ENCODE peak calls at places on chromosome 13, in ten cellular contexts. One of them, this sample, is unnamed.
A peak's percentile ranks its signal among the peaks of the same experiment; 100 is the strongest.

GRCh38 chr13:47672982-47673670 is 327.9 kb downstream of the SUCLA2 start:
- DNase-seq in heart left ventricle: peak; percentile 21
- DNase-seq in HFF-Myc: peak; percentile 20
- DNase-seq in cardiac muscle cell: peak; percentile 97
- DNase-seq in cardiac fibroblast: peak; percentile 94
- DNase-seq in adrenal gland: no peak
- DNase-seq in fibroblast of villous mesenchyme: peak; percentile 94
- DNase-seq in IMR-90: peak; percentile 93
- DNase-seq in endodermal cell: no peak
- DNase-seq in left lung: no peak
- DNase-seq in this sample: peak; percentile 98

GRCh38 chr13:34847751-34848150 is 94.3 kb upstream of the NBEA start:
- DNase-seq in heart left ventricle: no peak
- DNase-seq in HFF-Myc: no peak
- DNase-seq in cardiac muscle cell: no peak
- DNase-seq in cardiac fibroblast: no peak
- DNase-seq in adrenal gland: no peak
- DNase-seq in fibroblast of villous mesenchyme: no peak
- DNase-seq in IMR-90: no peak
- DNase-seq in endodermal cell: peak; percentile 52
- DNase-seq in left lung: no peak
- DNase-seq in this sample: no peak

GRCh38 chr13:35818577-35819165 is 312.5 kb downstream of the DCLK1 start:
- DNase-seq in heart left ventricle: no peak
- DNase-seq in HFF-Myc: no peak
- DNase-seq in cardiac muscle cell: peak; percentile 70
- DNase-seq in cardiac fibroblast: peak; percentile 63
- DNase-seq in adrenal gland: no peak
- DNase-seq in fibroblast of villous mesenchyme: peak; percentile 48
- DNase-seq in IMR-90: peak; percentile 60
- DNase-seq in endodermal cell: no peak
- DNase-seq in left lung: no peak
- DNase-seq in this sample: peak; percentile 74

GRCh38 chr13:101181076-101181685 is 235.1 kb downstream of the NALCN start:
- DNase-seq in heart left ventricle: no peak
- DNase-seq in HFF-Myc: no peak
- DNase-seq in cardiac muscle cell: no peak
- DNase-seq in cardiac fibroblast: no peak
- DNase-seq in adrenal gland: no peak
- DNase-seq in fibroblast of villous mesenchyme: no peak
- DNase-seq in IMR-90: peak; percentile 15
- DNase-seq in endodermal cell: no peak
- DNase-seq in left lung: no peak
- DNase-seq in this sample: no peak

GRCh38 chr13:79432086-79432485 is 26.0 kb upstream of the RBM26 start:
- DNase-seq in heart left ventricle: no peak
- DNase-seq in HFF-Myc: no peak
- DNase-seq in cardiac muscle cell: no peak
- DNase-seq in cardiac fibroblast: no peak
- DNase-seq in adrenal gland: no peak
- DNase-seq in fibroblast of villous mesenchyme: no peak
- DNase-seq in IMR-90: no peak
- DNase-seq in endodermal cell: no peak
- DNase-seq in left lung: no peak
- DNase-seq in this sample: no peak

GRCh38 chr13:87570669-87571068 is 100.5 kb upstream of the SLITRK5 start:
- DNase-seq in heart left ventricle: no peak
- DNase-seq in HFF-Myc: no peak
- DNase-seq in cardiac muscle cell: no peak
- DNase-seq in cardiac fibroblast: no peak
- DNase-seq in adrenal gland: no peak
- DNase-seq in fibroblast of villous mesenchyme: no peak
- DNase-seq in IMR-90: no peak
- DNase-seq in endodermal cell: no peak
- DNase-seq in left lung: no peak
- DNase-seq in this sample: no peak

GRCh38 chr13:79837741-79838450 is 356.9 kb downstream of the NDFIP2 start:
- DNase-seq in heart left ventricle: no peak
- DNase-seq in HFF-Myc: no peak
- DNase-seq in cardiac muscle cell: peak; percentile 20
- DNase-seq in cardiac fibroblast: peak; percentile 16
- DNase-seq in adrenal gland: no peak
- DNase-seq in fibroblast of villous mesenchyme: peak; percentile 30
- DNase-seq in IMR-90: peak; percentile 75
- DNase-seq in endodermal cell: no peak
- DNase-seq in left lung: no peak
- DNase-seq in this sample: peak; percentile 70

GRCh38 chr13:44976949-44977583 is 12.2 kb downstream of the NUFIP1 start:
- DNase-seq in heart left ventricle: no peak
- DNase-seq in HFF-Myc: no peak
- DNase-seq in cardiac muscle cell: peak; percentile 18
- DNase-seq in cardiac fibroblast: peak; percentile 23
- DNase-seq in adrenal gland: no peak
- DNase-seq in fibroblast of villous mesenchyme: no peak
- DNase-seq in IMR-90: no peak
- DNase-seq in endodermal cell: no peak
- DNase-seq in left lung: no peak
- DNase-seq in this sample: no peak

GRCh38 chr13:36261011-36261410 is 36.6 kb downstream of the CCDC169 start:
- DNase-seq in heart left ventricle: no peak
- DNase-seq in HFF-Myc: no peak
- DNase-seq in cardiac muscle cell: no peak
- DNase-seq in cardiac fibroblast: no peak
- DNase-seq in adrenal gland: no peak
- DNase-seq in fibroblast of villous mesenchyme: no peak
- DNase-seq in IMR-90: no peak
- DNase-seq in endodermal cell: no peak
- DNase-seq in left lung: no peak
- DNase-seq in this sample: no peak

GRCh38 chr13:112973577-112973951 is 4.5 kb downstream of the MCF2L start:
- DNase-seq in heart left ventricle: no peak
- DNase-seq in HFF-Myc: no peak
- DNase-seq in cardiac muscle cell: no peak
- DNase-seq in cardiac fibroblast: no peak
- DNase-seq in adrenal gland: no peak
- DNase-seq in fibroblast of villous mesenchyme: no peak
- DNase-seq in IMR-90: no peak
- DNase-seq in endodermal cell: no peak
- DNase-seq in left lung: peak; percentile 75
- DNase-seq in this sample: no peak

GRCh38 chr13:61880576-61881283 is 465.1 kb upstream of the PCDH20 start:
- DNase-seq in heart left ventricle: no peak
- DNase-seq in HFF-Myc: no peak
- DNase-seq in cardiac muscle cell: peak; percentile 25
- DNase-seq in cardiac fibroblast: peak; percentile 16
- DNase-seq in adrenal gland: no peak
- DNase-seq in fibroblast of villous mesenchyme: no peak
- DNase-seq in IMR-90: peak; percentile 5
- DNase-seq in endodermal cell: peak; percentile 75
- DNase-seq in left lung: no peak
- DNase-seq in this sample: no peak

GRCh38 chr13:49436890-49437289 is 7.0 kb downstream of the CAB39L start:
- DNase-seq in heart left ventricle: peak; percentile 42
- DNase-seq in HFF-Myc: no peak
- DNase-seq in cardiac muscle cell: peak; percentile 73
- DNase-seq in cardiac fibroblast: peak; percentile 79
- DNase-seq in adrenal gland: peak; percentile 44
- DNase-seq in fibroblast of villous mesenchyme: peak; percentile 59
- DNase-seq in IMR-90: peak; percentile 73
- DNase-seq in endodermal cell: no peak
- DNase-seq in left lung: no peak
- DNase-seq in this sample: peak; percentile 86
- TF ChIP-seq CTCF in heart left ventricle: no peak
- TF ChIP-seq CTCF in HFF-Myc: no peak
- TF ChIP-seq CTCF in cardiac muscle cell: no peak
- TF ChIP-seq CTCF in cardiac fibroblast: no peak
- TF ChIP-seq CTCF in adrenal gland: peak; percentile 68
- TF ChIP-seq CTCF in fibroblast of villous mesenchyme: no peak
- TF ChIP-seq CTCF in IMR-90: peak; percentile 54
- TF ChIP-seq CTCF in endodermal cell: no peak
- TF ChIP-seq CTCF in left lung: peak; percentile 12
- TF ChIP-seq CTCF in this sample: no peak

GRCh38 chr13:27919934-27920676 is at the start of gene PDX1:
- DNase-seq in heart left ventricle: no peak
- DNase-seq in HFF-Myc: no peak
- DNase-seq in cardiac muscle cell: no peak
- DNase-seq in cardiac fibroblast: no peak
- DNase-seq in adrenal gland: no peak
- DNase-seq in fibroblast of villous mesenchyme: no peak
- DNase-seq in IMR-90: no peak
- DNase-seq in endodermal cell: peak; percentile 90
- DNase-seq in left lung: peak; percentile 84
- DNase-seq in this sample: no peak

GRCh38 chr13:27918041-27918917 is 1.5 kb upstream of the PDX1 start:
- DNase-seq in heart left ventricle: no peak
- DNase-seq in HFF-Myc: no peak
- DNase-seq in cardiac muscle cell: no peak
- DNase-seq in cardiac fibroblast: no peak
- DNase-seq in adrenal gland: no peak
- DNase-seq in fibroblast of villous mesenchyme: no peak
- DNase-seq in IMR-90: no peak
- DNase-seq in endodermal cell: peak; percentile 61
- DNase-seq in left lung: no peak
- DNase-seq in this sample: no peak

GRCh38 chr13:27918918-27919255 is 913 bp upstream of the PDX1 start:
- DNase-seq in heart left ventricle: no peak
- DNase-seq in HFF-Myc: no peak
- DNase-seq in cardiac muscle cell: no peak
- DNase-seq in cardiac fibroblast: no peak
- DNase-seq in adrenal gland: no peak
- DNase-seq in fibroblast of villous mesenchyme: no peak
- DNase-seq in IMR-90: no peak
- DNase-seq in endodermal cell: no peak
- DNase-seq in left lung: no peak
- DNase-seq in this sample: no peak

GRCh38 chr13:27920677-27921420 is 1.0 kb downstream of the PDX1 start:
- DNase-seq in heart left ventricle: no peak
- DNase-seq in HFF-Myc: no peak
- DNase-seq in cardiac muscle cell: peak; percentile 25
- DNase-seq in cardiac fibroblast: peak; percentile 26
- DNase-seq in adrenal gland: no peak
- DNase-seq in fibroblast of villous mesenchyme: peak; percentile 8
- DNase-seq in IMR-90: peak; percentile 6
- DNase-seq in endodermal cell: peak; percentile 72
- DNase-seq in left lung: no peak
- DNase-seq in this sample: peak; percentile 13

GRCh38 chr13:27919299-27919933 is 384 bp upstream of the PDX1 start:
- DNase-seq in heart left ventricle: no peak
- DNase-seq in HFF-Myc: no peak
- DNase-seq in cardiac muscle cell: no peak
- DNase-seq in cardiac fibroblast: no peak
- DNase-seq in adrenal gland: no peak
- DNase-seq in fibroblast of villous mesenchyme: no peak
- DNase-seq in IMR-90: no peak
- DNase-seq in endodermal cell: no peak
- DNase-seq in left lung: no peak
- DNase-seq in this sample: no peak
- H3K4me3 ChIP-seq in heart left ventricle: peak overlapping the region; percentile 39
- H3K4me3 ChIP-seq in HFF-Myc: no peak overlapping the region
- H3K4me3 ChIP-seq in cardiac muscle cell: peak overlapping the region; percentile 34
- H3K4me3 ChIP-seq in cardiac fibroblast: no peak overlapping the region
- H3K4me3 ChIP-seq in adrenal gland: no peak overlapping the region
- H3K4me3 ChIP-seq in fibroblast of villous mesenchyme: no peak overlapping the region
- H3K4me3 ChIP-seq in IMR-90: no peak overlapping the region
- H3K4me3 ChIP-seq in endodermal cell: no peak overlapping the region
- H3K4me3 ChIP-seq in left lung: peak overlapping the region; percentile 17
- H3K4me3 ChIP-seq in this sample: no peak overlapping the region

DNA sequence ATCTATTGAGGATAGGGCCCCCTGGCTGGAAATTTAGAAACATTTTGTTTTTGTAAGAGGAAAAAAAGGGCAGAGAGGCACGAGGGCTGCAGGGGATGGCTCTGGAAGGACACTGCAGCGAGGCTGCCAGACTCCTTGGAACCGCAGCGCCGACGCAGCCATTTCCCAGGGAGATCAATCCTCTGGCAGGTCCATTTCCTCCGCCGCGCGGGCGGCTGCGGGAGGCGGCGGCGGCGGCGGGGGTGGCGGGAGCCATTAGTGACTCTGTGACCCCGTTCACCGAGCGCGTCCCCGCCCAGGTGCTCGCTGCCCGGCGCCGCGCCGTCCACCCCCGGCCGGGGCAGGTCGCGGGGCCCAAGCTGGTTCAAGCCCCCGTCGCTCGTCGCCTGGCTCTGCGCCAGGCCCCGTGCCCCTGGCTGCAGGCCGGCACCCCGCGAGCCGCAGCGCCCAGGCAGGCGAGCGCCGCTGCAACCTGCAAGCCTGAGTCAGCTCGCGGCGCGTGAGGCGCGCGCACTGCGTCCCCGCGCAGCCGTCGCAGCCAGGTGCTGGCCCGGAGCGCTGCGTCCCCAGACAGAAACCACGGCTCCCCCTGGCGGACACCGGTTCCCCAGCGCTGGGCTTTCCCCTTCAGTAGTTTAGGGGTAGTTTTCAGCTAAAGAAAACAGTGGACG is 192.6 kb downstream of the KATNAL1 start:
- DNase-seq in heart left ventricle: peak; percentile 91
- DNase-seq in HFF-Myc: peak; percentile 67
- DNase-seq in cardiac muscle cell: peak; percentile 82
- DNase-seq in cardiac fibroblast: peak; percentile 78
- DNase-seq in adrenal gland: peak; percentile 91
- DNase-seq in fibroblast of villous mesenchyme: peak; percentile 79
- DNase-seq in IMR-90: peak; percentile 82
- DNase-seq in endodermal cell: peak; percentile 98
- DNase-seq in left lung: peak; percentile 98
- DNase-seq in this sample: peak; percentile 77
- TF ChIP-seq CTCF in heart left ventricle: peak; percentile 82
- TF ChIP-seq CTCF in HFF-Myc: peak; percentile 92
- TF ChIP-seq CTCF in cardiac muscle cell: peak; percentile 90
- TF ChIP-seq CTCF in cardiac fibroblast: peak; percentile 78
- TF ChIP-seq CTCF in adrenal gland: peak; percentile 73
- TF ChIP-seq CTCF in fibroblast of villous mesenchyme: peak; percentile 94
- TF ChIP-seq CTCF in IMR-90: peak; percentile 88
- TF ChIP-seq CTCF in endodermal cell: peak; percentile 96
- TF ChIP-seq CTCF in left lung: peak; percentile 79
- TF ChIP-seq CTCF in this sample: peak; percentile 86

DNA sequence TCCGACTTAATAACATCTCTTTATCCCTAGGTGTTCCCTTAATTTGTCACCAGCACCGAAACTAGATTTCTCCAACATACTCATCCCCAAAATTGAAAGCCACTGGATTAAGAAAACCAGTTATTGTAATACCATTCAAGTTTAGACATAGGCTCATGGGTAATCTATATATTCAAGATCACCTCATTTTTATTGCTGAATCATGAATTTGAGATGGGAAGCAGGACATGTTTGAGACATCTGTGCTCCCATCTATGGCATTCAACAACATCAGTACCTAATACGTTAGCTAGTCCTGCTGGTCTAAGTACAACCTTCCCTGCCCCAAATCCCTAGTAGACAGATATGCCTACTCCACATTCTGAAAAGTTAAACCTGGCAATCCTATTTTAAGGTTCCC is 820.6 kb downstream of the PCDH9 start:
- DNase-seq in heart left ventricle: no peak
- DNase-seq in HFF-Myc: no peak
- DNase-seq in cardiac muscle cell: no peak
- DNase-seq in cardiac fibroblast: no peak
- DNase-seq in adrenal gland: no peak
- DNase-seq in fibroblast of villous mesenchyme: no peak
- DNase-seq in IMR-90: no peak
- DNase-seq in endodermal cell: no peak
- DNase-seq in left lung: no peak
- DNase-seq in this sample: no peak
- H3K4me3 ChIP-seq in heart left ventricle: no peak overlapping the region
- H3K4me3 ChIP-seq in HFF-Myc: no peak overlapping the region
- H3K4me3 ChIP-seq in cardiac muscle cell: no peak overlapping the region
- H3K4me3 ChIP-seq in cardiac fibroblast: no peak overlapping the region
- H3K4me3 ChIP-seq in adrenal gland: no peak overlapping the region
- H3K4me3 ChIP-seq in fibroblast of villous mesenchyme: no peak overlapping the region
- H3K4me3 ChIP-seq in IMR-90: no peak overlapping the region
- H3K4me3 ChIP-seq in endodermal cell: no peak overlapping the region
- H3K4me3 ChIP-seq in left lung: no peak overlapping the region
- H3K4me3 ChIP-seq in this sample: no peak overlapping the region

This sample was measured in fibroblast of the aortic adventitia.